ENCODE peak calls at places on chromosomes 5 and 9, in nine cellular contexts. P, C, M, Z, F, L, Q, B and E are unnamed samples.
A peak's percentile ranks its signal among the peaks of the same experiment; 100 is the strongest.

GRCh38 chr9:38081356-38082108 is 12.5 kb upstream of the SHB start:
- DNase-seq in F (no peak), C (no peak), M (no peak), Q (no peak), L (no peak), B (no peak), P (no peak), Z (no peak), E (no peak)

GRCh38 chr9:250039-250438 is 35.4 kb downstream of the DOCK8 start:
- DNase-seq in B (no peak), C (no peak), F (no peak), Z (no peak), P (no peak), M (no peak), L (no peak), Q (no peak), E (no peak)

GRCh38 chr9:94843089-94843488 is 116.6 kb downstream of the AOPEP start:
- DNase-seq in Q (no peak), P (no peak), B (no peak), F (no peak), L (no peak), M (no peak), C (no peak), Z (no peak), E (no peak)

GRCh38 chr5:40240111-40240510 is 439.6 kb upstream of the PTGER4 start:
- DNase-seq in F (no peak), M (no peak), Z (no peak), C (no peak), L (no peak), B (peak; percentile 51), P (no peak), Q (no peak), E (no peak)

GRCh38 chr9:91433180-91433579 is 9.5 kb upstream of the NFIL3 start:
- DNase-seq in P (no peak), M (peak; percentile 78), C (no peak), Q (no peak), L (no peak), F (peak; percentile 46), B (peak; percentile 75), Z (no peak), E (no peak)

GRCh38 chr5:139549162-139549894 is 11.8 kb upstream of the UBE2D2 start:
- DNase-seq in Q (no peak), B (no peak), P (no peak), L (no peak), C (no peak), M (no peak), F (no peak), Z (no peak), E (no peak)

GRCh38 chr5:75050415-75050814 is 1.9 kb downstream of the GCNT4 start:
- DNase-seq in Q (no peak), B (no peak), M (no peak), Z (no peak), L (no peak), P (no peak), F (no peak), C (no peak), E (no peak)

GRCh38 chr5:2538169-2538568 is 213.3 kb downstream of the IRX2 start:
- DNase-seq in Z (no peak), C (no peak), F (no peak), Q (no peak), M (no peak), B (no peak), L (no peak), P (no peak), E (no peak)

GRCh38 chr5:110440058-110440457 is 286.4 kb downstream of the TMEM232 start:
- DNase-seq in C (no peak), L (no peak), F (no peak), M (no peak), Q (no peak), P (no peak), B (no peak), Z (no peak), E (no peak)